ENCODE peak calls at places on chromosomes 1 and 21, in nine cellular contexts. B, M, U, Z, W, D, J, X and I are unnamed samples.

GRCh38 chr1:211653907-211654553 is 21.4 kb downstream of the NEK2 start:
- DNase-seq in X (peak), M (peak), B (no peak), W (no peak), J (peak), Z (no peak), U (no peak), D (no peak), I (no peak)

GRCh38 chr1:150619576-150620509 is 9.6 kb downstream of the ENSA start:
- DNase-seq in Z (no peak), X (peak), D (no peak), W (peak), U (peak), M (peak), B (no peak), J (peak), I (no peak)

GRCh38 chr1:33331444-33332356 is 10.8 kb upstream of the A3GALT2 start:
- DNase-seq in U (no peak), M (peak), D (no peak), B (no peak), X (no peak), Z (no peak), W (no peak), J (no peak), I (peak)

GRCh38 chr1:39720094-39720999 is 18.3 kb upstream of the PPIE start:
- DNase-seq in W (no peak), M (peak), J (peak), U (peak), Z (no peak), B (no peak), X (peak), D (no peak), I (no peak)

GRCh38 chr1:168121314-168122029 is 15.3 kb downstream of the GPR161 start:
- DNase-seq in M (peak), W (no peak), X (peak), D (no peak), Z (peak), B (no peak), U (no peak), J (no peak), I (peak)

GRCh38 chr1:21931171-21932093 is 5.7 kb downstream of the HSPG2 start:
- DNase-seq in D (no peak), M (peak), Z (no peak), U (peak), B (no peak), J (peak), X (peak), W (peak), I (peak)

GRCh38 chr1:46236882-46237281 is 10.7 kb upstream of the RAD54L start:
- DNase-seq in B (no peak), X (no peak), M (no peak), Z (no peak), D (no peak), J (no peak), U (no peak), W (no peak), I (no peak)

GRCh38 chr1:41639332-41639936 is 155.0 kb upstream of the EDN2 start:
- DNase-seq in U (no peak), M (peak), B (no peak), J (peak), W (no peak), Z (no peak), X (peak), D (no peak), I (no peak)

GRCh38 chr1:107548276-107548675 is 407.4 kb downstream of the NTNG1 start:
- DNase-seq in W (no peak), J (no peak), B (no peak), U (no peak), X (no peak), D (no peak), M (no peak), Z (no peak), I (no peak)

GRCh38 chr1:66374561-66375111 is 159.3 kb upstream of the SGIP1 start:
- DNase-seq in X (peak), B (no peak), J (peak), M (peak), U (no peak), W (no peak), D (no peak), Z (no peak), I (no peak)

GRCh38 chr1:31476891-31477846 is 64.2 kb downstream of the SERINC2 start:
- DNase-seq in U (peak), M (peak), B (no peak), Z (no peak), D (no peak), W (no peak), J (no peak), X (no peak), I (no peak)

GRCh38 chr1:243501002-243501401 is 245.2 kb downstream of the SDCCAG8 start:
- DNase-seq in J (peak), Z (no peak), X (peak), U (no peak), D (no peak), W (no peak), M (peak), B (no peak), I (no peak)

GRCh38 chr1:178684542-178685000 is 40.5 kb upstream of the RALGPS2 start:
- DNase-seq in J (peak), Z (no peak), W (no peak), M (peak), D (no peak), X (peak), B (no peak), U (no peak), I (no peak)

GRCh38 chr1:160605792-160606520 is 26.7 kb upstream of the CD84 start:
- DNase-seq in Z (no peak), W (no peak), U (peak), J (no peak), X (no peak), D (no peak), M (no peak), B (no peak), I (no peak)

GRCh38 chr21:17359781-17360180 is 153.1 kb upstream of the CXADR start:
- DNase-seq in M (no peak), Z (no peak), B (no peak), W (no peak), D (no peak), J (no peak), U (no peak), X (no peak), I (no peak)

GRCh38 chr1:223747838-223748335 is 35.5 kb downstream of the CAPN2 start:
- DNase-seq in W (no peak), U (no peak), Z (no peak), J (no peak), D (no peak), B (no peak), X (no peak), M (no peak), I (no peak)

GRCh38 chr1:160953030-160953429 is 1.6 kb downstream of the ITLN2 start:
- DNase-seq in X (no peak), J (no peak), M (peak), B (no peak), W (no peak), D (no peak), U (no peak), Z (no peak), I (peak)

GRCh38 chr21:42580793-42581201 is 67.1 kb downstream of the SLC37A1 start:
- DNase-seq in J (no peak), Z (no peak), X (no peak), B (no peak), D (no peak), M (no peak), W (no peak), U (no peak), I (no peak)

GRCh38 chr21:45981641-45982255 is at the start of gene COL6A1:
- DNase-seq in B (no peak), W (peak), M (peak), X (peak), D (no peak), Z (no peak), U (peak), J (peak), I (peak)

GRCh38 chr1:31095298-31095981 is 29.9 kb upstream of the PUM1 start:
- DNase-seq in Z (no peak), W (no peak), D (no peak), M (peak), J (peak), B (no peak), U (no peak), X (peak), I (no peak)

GRCh38 chr1:21818661-21819060 is 6.6 kb downstream of the LDLRAD2 start:
- DNase-seq in B (peak), Z (no peak), M (peak), W (peak), X (peak), U (peak), D (no peak), J (no peak), I (no peak)

GRCh38 chr1:93992954-93993353 is 83.7 kb upstream of the GCLM start:
- DNase-seq in M (no peak), B (no peak), W (no peak), U (no peak), J (no peak), X (no peak), Z (no peak), D (no peak), I (no peak)

GRCh38 chr1:235708390-235708962 is 58.9 kb upstream of the GNG4 start:
- DNase-seq in M (peak), B (no peak), X (peak), D (no peak), U (no peak), W (peak), Z (no peak), J (peak), I (no peak)

GRCh38 chr1:2786329-2787162 is 14.9 kb downstream of the TTC34 start:
- DNase-seq in W (no peak), D (peak), M (no peak), J (no peak), X (no peak), Z (no peak), U (peak), B (peak), I (no peak)